ENCODE peak calls at places on chromosome 22, in seven cellular contexts. P, O, N, Y, X, C and K are unnamed samples.

GRCh38 chr22:39431216-39431801 is 25.5 kb upstream of the MGAT3 start:
- DNase-seq in P (no peak), O (no peak), N (no peak), Y (no peak), X (no peak), C (no peak), K (no peak)

GRCh38 chr22:28674121-28674563 is 5.5 kb downstream of the TTC28 start:
- DNase-seq in P (no peak), O (no peak), N (no peak), Y (no peak), X (no peak), C (peak; percentile 64), K (no peak)

GRCh38 chr22:27107824-27108223 is 450.4 kb downstream of the MIAT start:
- DNase-seq in P (no peak), O (peak; percentile 79), N (no peak), Y (no peak), X (peak; percentile 45), C (peak; percentile 94), K (no peak)

GRCh38 chr22:39183991-39184585 is 31.6 kb upstream of the CBX7 start:
- DNase-seq in P (no peak), O (no peak), N (peak; percentile 41), Y (no peak), X (no peak), C (peak; percentile 82), K (no peak)

GRCh38 chr22:29200901-29201300 is 4.8 kb upstream of the EMID1 start:
- DNase-seq in P (no peak), O (no peak), N (no peak), Y (no peak), X (no peak), C (no peak), K (no peak)

GRCh38 chr22:35631597-35631996 is 14.5 kb upstream of the MB start:
- DNase-seq in P (no peak), O (no peak), N (no peak), Y (peak; percentile 43), X (peak; percentile 73), C (peak; percentile 54), K (no peak)

GRCh38 chr22:19086944-19087343 is 35.3 kb downstream of the DGCR2 start:
- DNase-seq in P (no peak), O (no peak), N (no peak), Y (no peak), X (no peak), C (peak; percentile 52), K (no peak)

GRCh38 chr22:26494506-26494905 is 10.8 kb downstream of the SRRD start:
- DNase-seq in P (no peak), O (no peak), N (no peak), Y (no peak), X (no peak), C (no peak), K (no peak)

GRCh38 chr22:17767236-17768065 is 6.8 kb downstream of the BID start:
- DNase-seq in P (no peak), O (no peak), N (no peak), Y (no peak), X (no peak), C (no peak), K (no peak)

GRCh38 chr22:46129390-46130041 is 20.8 kb upstream of the PPARA start:
- DNase-seq in P (peak; percentile 41), O (no peak), N (peak; percentile 73), Y (no peak), X (peak; percentile 61), C (no peak), K (no peak)

GRCh38 chr22:29332886-29333496 is 17.5 kb upstream of the RASL10A start:
- DNase-seq in P (no peak), O (no peak), N (no peak), Y (no peak), X (no peak), C (no peak), K (no peak)

GRCh38 chr22:28931844-28932561 is 48.6 kb downstream of the ZNRF3 start:
- DNase-seq in P (no peak), O (no peak), N (no peak), Y (no peak), X (no peak), C (no peak), K (no peak)

GRCh38 chr22:41922336-41922735 is 4.3 kb downstream of the TNFRSF13C start:
- DNase-seq in P (no peak), O (no peak), N (no peak), Y (no peak), X (no peak), C (no peak), K (no peak)

GRCh38 chr22:19290400-19291217 is 910 bp downstream of the CLTCL1 start:
- DNase-seq in P (no peak), O (no peak), N (no peak), Y (no peak), X (no peak), C (peak; percentile 24), K (no peak)

GRCh38 chr22:26681395-26681821 is 24.0 kb downstream of the MIAT start:
- DNase-seq in P (no peak), O (no peak), N (no peak), Y (peak; percentile 21), X (no peak), C (peak; percentile 89), K (no peak)

GRCh38 chr22:46303347-46303965 is 6.8 kb downstream of the GTSE1 start:
- DNase-seq in P (no peak), O (no peak), N (no peak), Y (no peak), X (no peak), C (peak; percentile 49), K (no peak)

GRCh38 chr22:46004105-46004866 is 27.3 kb upstream of the WNT7B start:
- DNase-seq in P (no peak), O (no peak), N (no peak), Y (no peak), X (no peak), C (no peak), K (no peak)

DNA sequence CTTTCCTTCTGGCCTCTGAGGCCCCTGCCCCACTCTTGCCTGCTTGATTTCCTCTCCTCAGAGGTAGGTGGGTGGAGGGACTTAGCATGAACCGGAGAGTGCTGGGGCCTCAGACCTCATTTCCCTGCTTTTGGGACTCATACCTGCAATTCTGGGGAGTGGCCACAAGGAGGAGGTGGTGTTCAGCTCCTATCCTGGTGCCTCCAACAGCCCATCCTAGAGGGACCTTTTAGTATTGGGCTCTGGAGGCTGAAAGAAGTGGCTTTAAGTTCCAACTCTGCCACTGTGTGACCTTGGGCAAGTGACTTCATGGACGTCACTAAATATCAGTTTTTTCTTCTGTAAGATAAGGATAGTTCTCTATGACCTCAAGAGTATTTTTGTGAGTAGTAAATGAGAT is 98.6 kb downstream of the KIAA1671 start:
- DNase-seq in P (no peak), O (no peak), N (no peak), Y (no peak), X (no peak), C (no peak), K (no peak)
- TF ChIP-seq CTCF in P (no peak), O (peak; percentile 20), N (no peak), Y (peak; percentile 68), X (peak; percentile 28), C (peak; percentile 51), K (peak; percentile 6)

DNA sequence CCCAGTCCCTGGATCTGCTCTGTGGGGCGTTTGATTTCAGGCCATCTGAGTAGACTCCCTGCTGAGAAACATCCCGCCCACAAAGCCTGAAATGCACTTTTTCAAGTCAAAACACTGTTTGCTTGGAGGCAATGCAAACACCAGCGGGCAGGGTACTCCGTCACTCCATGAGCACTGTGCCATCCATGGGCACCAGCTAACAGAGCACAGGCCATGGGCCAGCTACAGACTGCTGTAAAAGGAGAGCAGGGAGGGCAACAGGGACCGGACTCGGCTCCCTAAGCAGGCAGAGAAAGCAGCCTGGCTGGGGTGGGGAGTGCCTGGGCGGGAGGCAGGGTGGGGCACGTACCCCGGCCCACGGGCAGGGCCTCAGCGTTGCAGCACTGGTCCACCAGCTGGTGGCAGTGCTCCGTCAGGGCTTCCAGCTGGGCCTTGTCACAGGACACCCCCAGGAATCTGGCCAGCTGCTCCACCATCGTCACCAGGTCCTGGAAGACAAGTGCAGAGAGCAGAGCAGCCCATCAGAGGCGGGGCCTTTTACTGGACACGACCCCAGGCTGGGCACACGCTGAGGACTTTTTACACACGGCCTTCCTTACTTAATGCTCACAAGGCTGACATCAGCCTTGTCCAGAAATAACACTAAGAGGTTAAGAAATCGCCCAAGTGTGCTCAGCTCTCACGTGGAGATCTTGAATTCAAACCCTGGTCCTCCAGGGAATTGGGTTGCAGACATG is 16.8 kb upstream of the EFCAB6 start:
- DNase-seq in P (no peak), O (no peak), N (peak; percentile 79), Y (no peak), X (no peak), C (peak; percentile 66), K (no peak)
- TF ChIP-seq CTCF in P (no peak), O (peak; percentile 10), N (peak; percentile 33), Y (no peak), X (no peak), C (no peak), K (no peak)

GRCh38 chr22:37822079-37822833 is 926 bp upstream of the GALR3 start:
- DNase-seq in P (no peak), O (no peak), N (no peak), Y (no peak), X (no peak), C (no peak), K (peak; percentile 5)

GRCh38 chr22:37823134-37823985 is at the start of gene GALR3:
- DNase-seq in P (no peak), O (no peak), N (no peak), Y (no peak), X (no peak), C (no peak), K (no peak)

GRCh38 chr22:37820350-37820749 is 2.8 kb upstream of the GALR3 start:
- DNase-seq in P (no peak), O (no peak), N (no peak), Y (no peak), X (no peak), C (no peak), K (peak; percentile 5)

GRCh38 chr22:37827056-37827455 is 3.9 kb downstream of the GALR3 start:
- DNase-seq in P (no peak), O (no peak), N (peak; percentile 64), Y (no peak), X (no peak), C (no peak), K (no peak)

GRCh38 chr22:37824674-37825641 is 1.8 kb downstream of the GALR3 start:
- DNase-seq in P (no peak), O (no peak), N (no peak), Y (no peak), X (no peak), C (no peak), K (no peak)
- TF ChIP-seq CTCF in P (no peak), O (no peak), N (no peak), Y (no peak), X (no peak), C (no peak), K (no peak)

DNA sequence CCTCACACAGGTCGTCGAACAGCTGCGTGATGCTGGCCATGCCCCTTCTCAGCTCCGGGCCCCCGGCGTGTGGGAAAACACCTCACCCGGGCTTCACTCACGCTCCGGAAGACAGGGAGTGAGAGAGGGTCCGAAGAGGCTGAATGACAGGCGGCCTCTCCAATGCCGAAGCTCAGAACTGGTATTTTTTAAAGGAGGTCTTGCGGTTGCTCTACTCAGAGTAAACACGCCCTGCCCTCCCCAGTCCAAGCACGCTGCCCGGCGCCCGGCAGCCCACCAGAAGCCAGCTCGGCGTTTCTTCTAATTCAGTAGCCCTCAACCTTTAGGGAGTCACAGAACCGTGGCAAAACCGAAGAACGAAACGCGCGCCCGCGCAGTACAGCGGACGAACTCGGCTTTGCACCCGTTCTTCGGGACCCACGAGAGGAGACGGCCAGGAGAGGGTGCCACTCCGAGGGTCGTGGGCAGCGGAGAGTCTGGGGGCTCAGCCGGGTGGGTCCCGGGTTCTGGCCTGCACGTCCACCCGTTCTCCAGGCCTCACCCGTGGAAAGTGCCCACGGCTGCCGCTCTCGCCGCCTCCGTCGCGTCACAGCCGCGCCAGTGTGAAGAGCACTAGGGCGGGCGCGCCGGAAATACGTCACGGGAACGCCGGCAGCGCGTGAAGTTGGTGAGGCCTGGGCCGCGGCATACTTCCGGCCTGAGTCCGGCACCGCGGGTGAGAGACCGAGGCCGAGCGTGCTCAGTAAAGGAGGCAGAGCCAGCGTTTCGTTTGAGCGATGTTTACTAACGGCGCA is at the start of gene TUBGCP6:
- DNase-seq in P (peak; percentile 96), O (peak; percentile 38), N (peak; percentile 96), Y (peak; percentile 91), X (peak; percentile 96), C (peak; percentile 92), K (peak; percentile 62)
- TF ChIP-seq CTCF in P (no peak), O (peak; percentile 31), N (no peak), Y (no peak), X (peak; percentile 75), C (peak; percentile 37), K (no peak)